ENCODE peak calls at places on chromosome 12, in nine cellular contexts. One of them, this sample, is unnamed. For H3K4me1, the result is how much of the 10 kb centered on the place peaks cover.

GRCh38 chr12:76549131-76549530 is 10.4 kb downstream of the OSBPL8 start:
- DNase-seq in fibroblast of lung: no peak
- DNase-seq in PC-9: no peak
- DNase-seq in HepG2: no peak
- DNase-seq in DND-41: no peak
- DNase-seq in hepatocyte: no peak
- DNase-seq in HCT116: no peak
- DNase-seq in neural progenitor cell: no peak
- DNase-seq in GM12878: no peak
- DNase-seq in this sample: peak

GRCh38 chr12:127293507-127294310 is 973.3 kb upstream of the TMEM132C start:
- DNase-seq in fibroblast of lung: peak
- DNase-seq in PC-9: peak
- DNase-seq in HepG2: no peak
- DNase-seq in DND-41: peak
- DNase-seq in hepatocyte: peak
- DNase-seq in HCT116: peak
- DNase-seq in neural progenitor cell: peak
- DNase-seq in GM12878: no peak
- DNase-seq in this sample: peak

GRCh38 chr12:122596838-122597237 is 69.8 kb downstream of the KNTC1 start:
- DNase-seq in fibroblast of lung: no peak
- DNase-seq in PC-9: no peak
- DNase-seq in HepG2: no peak
- DNase-seq in DND-41: no peak
- DNase-seq in hepatocyte: no peak
- DNase-seq in HCT116: no peak
- DNase-seq in neural progenitor cell: no peak
- DNase-seq in GM12878: no peak
- DNase-seq in this sample: no peak

GRCh38 chr12:124862768-124863408 is 776 bp downstream of the SCARB1 start:
- DNase-seq in fibroblast of lung: peak
- DNase-seq in PC-9: no peak
- DNase-seq in HepG2: no peak
- DNase-seq in DND-41: peak
- DNase-seq in hepatocyte: peak
- DNase-seq in HCT116: no peak
- DNase-seq in neural progenitor cell: peak
- DNase-seq in GM12878: no peak
- DNase-seq in this sample: no peak

GRCh38 chr12:111442301-111443045 is 36.8 kb downstream of the SH2B3 start:
- DNase-seq in fibroblast of lung: no peak
- DNase-seq in PC-9: no peak
- DNase-seq in HepG2: no peak
- DNase-seq in DND-41: no peak
- DNase-seq in hepatocyte: no peak
- DNase-seq in HCT116: no peak
- DNase-seq in neural progenitor cell: no peak
- DNase-seq in GM12878: no peak
- DNase-seq in this sample: no peak

GRCh38 chr12:39777465-39777864 is 157.9 kb upstream of the ABCD2 start:
- DNase-seq in fibroblast of lung: no peak
- DNase-seq in PC-9: no peak
- DNase-seq in HepG2: no peak
- DNase-seq in DND-41: no peak
- DNase-seq in hepatocyte: no peak
- DNase-seq in HCT116: no peak
- DNase-seq in neural progenitor cell: no peak
- DNase-seq in GM12878: no peak
- DNase-seq in this sample: no peak

GRCh38 chr12:72035625-72036024 is 97.0 kb downstream of the TPH2 start:
- DNase-seq in fibroblast of lung: no peak
- DNase-seq in PC-9: no peak
- DNase-seq in HepG2: no peak
- DNase-seq in DND-41: no peak
- DNase-seq in hepatocyte: no peak
- DNase-seq in HCT116: no peak
- DNase-seq in neural progenitor cell: peak
- DNase-seq in GM12878: no peak
- DNase-seq in this sample: no peak

GRCh38 chr12:25725874-25726273 is 172.8 kb upstream of the LMNTD1 start:
- DNase-seq in fibroblast of lung: peak
- DNase-seq in PC-9: no peak
- DNase-seq in HepG2: no peak
- DNase-seq in DND-41: no peak
- DNase-seq in hepatocyte: peak
- DNase-seq in HCT116: no peak
- DNase-seq in neural progenitor cell: no peak
- DNase-seq in GM12878: no peak
- DNase-seq in this sample: peak

DNA sequence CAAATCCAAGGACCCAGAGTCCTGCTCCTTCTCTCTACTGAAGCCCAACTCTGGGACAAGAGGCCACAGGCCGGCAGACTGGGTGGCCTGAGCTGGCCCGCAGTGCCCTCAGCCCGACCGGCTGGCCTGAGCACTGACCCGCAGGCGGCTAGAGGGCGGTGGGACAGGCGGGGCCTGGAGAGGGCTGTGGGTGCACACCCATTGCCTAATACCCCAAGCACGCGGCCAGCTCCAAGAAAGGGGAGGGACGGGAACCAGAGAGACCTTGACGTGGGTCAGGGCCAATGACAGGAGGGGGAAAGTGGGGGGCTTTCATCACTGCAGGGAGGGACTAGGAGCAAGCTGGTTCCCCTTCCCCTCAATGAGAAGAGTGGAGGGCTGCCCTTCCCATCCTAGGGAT is 2.0 kb upstream of the WNT10B start:
- DNase-seq in fibroblast of lung: peak
- DNase-seq in PC-9: no peak
- DNase-seq in HepG2: peak
- DNase-seq in DND-41: no peak
- DNase-seq in hepatocyte: no peak
- DNase-seq in HCT116: no peak
- DNase-seq in neural progenitor cell: peak
- DNase-seq in GM12878: no peak
- DNase-seq in this sample: no peak
- TF ChIP-seq EZH2 in fibroblast of lung: no peak
- TF ChIP-seq EZH2 in PC-9: no peak
- TF ChIP-seq EZH2 in HepG2: no peak
- TF ChIP-seq EZH2 in DND-41: no peak
- TF ChIP-seq EZH2 in hepatocyte: no peak
- TF ChIP-seq EZH2 in HCT116: no peak
- TF ChIP-seq EZH2 in neural progenitor cell: peak
- TF ChIP-seq EZH2 in GM12878: no peak
- TF ChIP-seq EZH2 in this sample: no peak

GRCh38 chr12:113957627-113958026 is 8.5 kb downstream of the RBM19 start:
- DNase-seq in fibroblast of lung: no peak
- DNase-seq in PC-9: no peak
- DNase-seq in HepG2: no peak
- DNase-seq in DND-41: no peak
- DNase-seq in hepatocyte: no peak
- DNase-seq in HCT116: no peak
- DNase-seq in neural progenitor cell: no peak
- DNase-seq in GM12878: no peak
- DNase-seq in this sample: no peak

GRCh38 chr12:113959096-113959495 is 7.0 kb downstream of the RBM19 start:
- DNase-seq in fibroblast of lung: no peak
- DNase-seq in PC-9: no peak
- DNase-seq in HepG2: no peak
- DNase-seq in DND-41: no peak
- DNase-seq in hepatocyte: no peak
- DNase-seq in HCT116: no peak
- DNase-seq in neural progenitor cell: no peak
- DNase-seq in GM12878: no peak
- DNase-seq in this sample: no peak

GRCh38 chr12:113954547-113954946 is 11.6 kb downstream of the RBM19 start:
- DNase-seq in fibroblast of lung: no peak
- DNase-seq in PC-9: no peak
- DNase-seq in HepG2: no peak
- DNase-seq in DND-41: no peak
- DNase-seq in hepatocyte: no peak
- DNase-seq in HCT116: no peak
- DNase-seq in neural progenitor cell: no peak
- DNase-seq in GM12878: no peak
- DNase-seq in this sample: no peak

GRCh38 chr12:113958108-113958507 is 8.0 kb downstream of the RBM19 start:
- DNase-seq in fibroblast of lung: no peak
- DNase-seq in PC-9: no peak
- DNase-seq in HepG2: no peak
- DNase-seq in DND-41: no peak
- DNase-seq in hepatocyte: no peak
- DNase-seq in HCT116: no peak
- DNase-seq in neural progenitor cell: no peak
- DNase-seq in GM12878: no peak
- DNase-seq in this sample: no peak

DNA sequence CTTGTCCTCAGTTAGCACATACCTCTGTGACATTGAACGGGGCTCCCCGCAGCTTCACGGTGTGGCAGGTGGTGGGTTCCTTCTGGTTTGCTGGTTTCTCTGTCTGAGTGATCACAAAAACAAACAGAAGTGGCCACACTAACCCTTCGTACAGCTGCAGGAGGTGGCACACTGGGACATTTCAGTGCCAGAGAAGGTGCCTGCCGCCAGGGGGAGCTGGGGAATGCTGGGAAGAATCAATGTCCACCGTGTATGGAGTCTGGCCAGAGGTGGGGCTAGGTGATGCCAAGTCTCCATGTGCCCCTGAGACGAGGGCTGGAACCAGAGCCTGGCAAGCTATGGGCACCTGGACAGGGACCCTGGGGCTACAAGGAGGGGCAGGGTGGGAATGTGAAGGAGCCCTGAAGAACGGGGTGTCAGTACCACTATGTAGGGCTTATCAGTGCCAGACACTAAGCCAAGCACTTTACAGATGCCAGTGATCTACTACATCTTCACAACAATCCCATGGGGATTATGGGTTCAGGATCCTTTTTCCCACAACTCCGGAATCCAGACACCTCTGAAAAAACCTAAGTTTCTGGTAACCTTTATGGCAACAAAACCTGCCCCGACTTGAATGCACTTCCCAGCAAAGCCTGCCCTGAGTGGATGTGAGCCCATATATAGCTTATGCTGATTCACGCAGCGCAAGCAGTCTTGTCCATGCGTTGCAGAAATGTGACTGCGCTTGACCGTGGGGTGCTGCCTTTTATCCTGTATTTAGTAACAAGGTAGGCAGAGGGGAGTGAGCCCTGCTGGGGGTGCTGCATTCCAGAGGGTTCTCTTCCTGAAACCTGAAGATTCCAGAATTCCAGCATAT is 10.8 kb downstream of the RBM19 start:
- DNase-seq in fibroblast of lung: no peak
- DNase-seq in PC-9: no peak
- DNase-seq in HepG2: peak
- DNase-seq in DND-41: no peak
- DNase-seq in hepatocyte: peak
- DNase-seq in HCT116: peak
- DNase-seq in neural progenitor cell: peak
- DNase-seq in GM12878: no peak
- DNase-seq in this sample: no peak
- TF ChIP-seq CTCF in fibroblast of lung: peak
- TF ChIP-seq CTCF in PC-9: peak
- TF ChIP-seq CTCF in HepG2: peak
- TF ChIP-seq CTCF in DND-41: peak
- TF ChIP-seq CTCF in hepatocyte: peak
- TF ChIP-seq CTCF in HCT116: peak
- TF ChIP-seq CTCF in neural progenitor cell: peak
- TF ChIP-seq CTCF in GM12878: peak
- TF ChIP-seq CTCF in this sample: peak

GRCh38 chr12:68451261-68452091 is 119.3 kb upstream of the MDM1 start:
- DNase-seq in fibroblast of lung: peak
- DNase-seq in PC-9: no peak
- DNase-seq in HepG2: no peak
- DNase-seq in DND-41: peak
- DNase-seq in hepatocyte: peak
- DNase-seq in HCT116: no peak
- DNase-seq in neural progenitor cell: no peak
- DNase-seq in GM12878: peak
- DNase-seq in this sample: peak

GRCh38 chr12:68450947-68451260 is 118.7 kb upstream of the MDM1 start:
- DNase-seq in fibroblast of lung: no peak
- DNase-seq in PC-9: no peak
- DNase-seq in HepG2: no peak
- DNase-seq in DND-41: no peak
- DNase-seq in hepatocyte: no peak
- DNase-seq in HCT116: no peak
- DNase-seq in neural progenitor cell: no peak
- DNase-seq in GM12878: no peak
- DNase-seq in this sample: no peak

GRCh38 chr12:68453876-68454275 is 121.7 kb upstream of the MDM1 start:
- DNase-seq in fibroblast of lung: no peak
- DNase-seq in PC-9: no peak
- DNase-seq in HepG2: no peak
- DNase-seq in DND-41: no peak
- DNase-seq in hepatocyte: no peak
- DNase-seq in HCT116: no peak
- DNase-seq in neural progenitor cell: no peak
- DNase-seq in GM12878: no peak
- DNase-seq in this sample: no peak

GRCh38 chr12:68454855-68455254 is 122.7 kb upstream of the MDM1 start:
- DNase-seq in fibroblast of lung: no peak
- DNase-seq in PC-9: no peak
- DNase-seq in HepG2: no peak
- DNase-seq in DND-41: no peak
- DNase-seq in hepatocyte: no peak
- DNase-seq in HCT116: no peak
- DNase-seq in neural progenitor cell: no peak
- DNase-seq in GM12878: no peak
- DNase-seq in this sample: no peak

DNA sequence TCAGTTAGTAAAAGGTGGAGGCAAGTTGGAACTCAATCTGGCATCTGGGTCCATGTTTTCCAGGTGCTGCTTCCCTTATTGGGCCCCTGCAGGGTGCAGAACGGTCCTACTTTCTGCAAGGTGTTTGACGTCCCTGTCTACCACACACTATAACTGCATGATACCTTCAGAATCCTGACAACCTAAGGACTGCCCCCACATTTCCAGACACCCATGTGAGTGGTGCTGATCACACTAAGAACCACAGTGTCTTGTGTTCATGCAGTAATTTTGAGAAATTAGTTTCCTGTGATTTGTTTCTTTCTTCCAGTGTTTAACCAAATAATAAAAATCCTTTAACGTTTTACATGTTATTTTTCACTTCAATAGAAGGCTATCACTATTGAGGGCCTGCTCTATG is 121.1 kb upstream of the MDM1 start:
- DNase-seq in fibroblast of lung: no peak
- DNase-seq in PC-9: no peak
- DNase-seq in HepG2: no peak
- DNase-seq in DND-41: no peak
- DNase-seq in hepatocyte: no peak
- DNase-seq in HCT116: no peak
- DNase-seq in neural progenitor cell: no peak
- DNase-seq in GM12878: no peak
- DNase-seq in this sample: no peak
- H3K4me1 ChIP-seq in fibroblast of lung: under half
- H3K4me1 ChIP-seq in PC-9: under half
- H3K4me1 ChIP-seq in HepG2: under half
- H3K4me1 ChIP-seq in DND-41: under half
- H3K4me1 ChIP-seq in hepatocyte: under half
- H3K4me1 ChIP-seq in HCT116: under half
- H3K4me1 ChIP-seq in neural progenitor cell: under half
- H3K4me1 ChIP-seq in GM12878: under half
- H3K4me1 ChIP-seq in this sample: under half

GRCh38 chr12:6824962-6825381 is 3.2 kb upstream of the P3H3 start:
- DNase-seq in fibroblast of lung: no peak
- DNase-seq in PC-9: no peak
- DNase-seq in HepG2: no peak
- DNase-seq in DND-41: no peak
- DNase-seq in hepatocyte: no peak
- DNase-seq in HCT116: no peak
- DNase-seq in neural progenitor cell: no peak
- DNase-seq in GM12878: no peak
- DNase-seq in this sample: peak

GRCh38 chr12:6826734-6827436 is 1.3 kb upstream of the P3H3 start:
- DNase-seq in fibroblast of lung: no peak
- DNase-seq in PC-9: no peak
- DNase-seq in HepG2: no peak
- DNase-seq in DND-41: no peak
- DNase-seq in hepatocyte: no peak
- DNase-seq in HCT116: no peak
- DNase-seq in neural progenitor cell: no peak
- DNase-seq in GM12878: no peak
- DNase-seq in this sample: no peak

GRCh38 chr12:6824085-6824800 is 2.6 kb downstream of the GPR162 start:
- DNase-seq in fibroblast of lung: no peak
- DNase-seq in PC-9: no peak
- DNase-seq in HepG2: no peak
- DNase-seq in DND-41: no peak
- DNase-seq in hepatocyte: peak
- DNase-seq in HCT116: no peak
- DNase-seq in neural progenitor cell: no peak
- DNase-seq in GM12878: no peak
- DNase-seq in this sample: no peak

GRCh38 chr12:6826125-6826733 is 2.0 kb upstream of the P3H3 start:
- DNase-seq in fibroblast of lung: no peak
- DNase-seq in PC-9: no peak
- DNase-seq in HepG2: no peak
- DNase-seq in DND-41: no peak
- DNase-seq in hepatocyte: no peak
- DNase-seq in HCT116: no peak
- DNase-seq in neural progenitor cell: no peak
- DNase-seq in GM12878: no peak
- DNase-seq in this sample: no peak

GRCh38 chr12:6825398-6826124 is 2.6 kb upstream of the P3H3 start:
- DNase-seq in fibroblast of lung: peak
- DNase-seq in PC-9: peak
- DNase-seq in HepG2: peak
- DNase-seq in DND-41: peak
- DNase-seq in hepatocyte: peak
- DNase-seq in HCT116: peak
- DNase-seq in neural progenitor cell: peak
- DNase-seq in GM12878: no peak
- DNase-seq in this sample: peak
- TF ChIP-seq EZH2 in fibroblast of lung: no peak
- TF ChIP-seq EZH2 in PC-9: no peak
- TF ChIP-seq EZH2 in HepG2: no peak
- TF ChIP-seq EZH2 in DND-41: no peak
- TF ChIP-seq EZH2 in hepatocyte: no peak
- TF ChIP-seq EZH2 in HCT116: no peak
- TF ChIP-seq EZH2 in neural progenitor cell: no peak
- TF ChIP-seq EZH2 in GM12878: no peak
- TF ChIP-seq EZH2 in this sample: no peak